ENCODE peak calls at places on chromosomes 3 and 15, in four cellular contexts. Y is upper lobe of right lung, T is fibroblast of mammary gland, F is cardiac muscle cell. E is an unnamed sample.

GRCh38 chr3:30567139-30567753 is 39.2 kb upstream of the TGFBR2 start:
- DNase-seq in F (no peak), Y (no peak), T (no peak), E (no peak)

GRCh38 chr15:66153549-66154415 is 99.8 kb downstream of the MEGF11 start:
- DNase-seq in F (no peak), Y (no peak), T (no peak), E (peak)

GRCh38 chr15:73046073-73046472 is 6.2 kb upstream of the NEO1 start:
- DNase-seq in T (no peak), Y (no peak), F (no peak), E (no peak)

GRCh38 chr3:12810013-12810780 is 13.7 kb downstream of the CAND2 start:
- DNase-seq in F (peak), Y (peak), T (peak), E (peak)

GRCh38 chr3:112111785-112112402 is 21.2 kb downstream of the GCSAM start:
- DNase-seq in Y (no peak), F (peak), T (peak), E (peak)

GRCh38 chr3:122058294-122058693 is 3.1 kb downstream of the CD86 start:
- DNase-seq in F (no peak), T (no peak), Y (no peak), E (no peak)

GRCh38 chr15:35771878-35772442 is 226.0 kb upstream of the DPH6 start:
- DNase-seq in Y (no peak), F (no peak), T (no peak), E (no peak)

GRCh38 chr3:146594843-146595482 is 10.2 kb downstream of the PLSCR5 start:
- DNase-seq in F (peak), Y (no peak), T (peak), E (no peak)

GRCh38 chr3:178982138-178982537 is 89.5 kb downstream of the ZMAT3 start:
- DNase-seq in F (no peak), Y (no peak), T (peak), E (peak)

GRCh38 chr3:152209060-152209459 is 59.7 kb upstream of the MBNL1 start:
- DNase-seq in F (no peak), T (no peak), Y (no peak), E (no peak)

GRCh38 chr3:56800373-56801150 is 1.2 kb downstream of the ARHGEF3 start:
- DNase-seq in T (no peak), F (no peak), Y (no peak), E (peak)

GRCh38 chr3:52248165-52248541 is 2.6 kb downstream of the PPM1M start:
- DNase-seq in Y (peak), T (no peak), F (no peak), E (no peak)

GRCh38 chr3:29683306-29683993 is 402.6 kb downstream of the RBMS3 start:
- DNase-seq in Y (no peak), T (peak), F (peak), E (peak)

GRCh38 chr3:148681080-148681479 is 16.6 kb upstream of the AGTR1 start:
- DNase-seq in Y (no peak), F (no peak), T (peak), E (no peak)

GRCh38 chr15:29558261-29558660 is 264.0 kb downstream of the TJP1 start:
- DNase-seq in T (no peak), Y (no peak), F (no peak), E (no peak)

GRCh38 chr15:84398763-84399701 is 163.5 kb downstream of the GOLGA6L4 start:
- DNase-seq in F (no peak), T (no peak), Y (peak), E (no peak)

GRCh38 chr3:22627993-22628499 is 575.1 kb upstream of the UBE2E2 start:
- DNase-seq in T (no peak), Y (no peak), F (no peak), E (no peak)

GRCh38 chr3:46393554-46394434 is 13.1 kb downstream of the CCR5AS start:
- DNase-seq in Y (no peak), T (peak), F (peak), E (no peak)

GRCh38 chr15:34754674-34755418 is at the start of gene GJD2:
- DNase-seq in F (no peak), T (no peak), Y (no peak), E (no peak)

GRCh38 chr3:183711516-183711915 is 13.9 kb downstream of the YEATS2 start:
- DNase-seq in F (no peak), T (no peak), Y (no peak), E (no peak)

GRCh38 chr15:35858707-35859106 is 312.7 kb upstream of the DPH6 start:
- DNase-seq in T (no peak), Y (no peak), F (no peak), E (no peak)

GRCh38 chr15:55196458-55197361 is at the start of gene RSL24D1:
- DNase-seq in F (peak), T (peak), Y (peak), E (peak)
- TF ChIP-seq CTCF in F (peak), T (peak), Y (peak), E (peak)

DNA sequence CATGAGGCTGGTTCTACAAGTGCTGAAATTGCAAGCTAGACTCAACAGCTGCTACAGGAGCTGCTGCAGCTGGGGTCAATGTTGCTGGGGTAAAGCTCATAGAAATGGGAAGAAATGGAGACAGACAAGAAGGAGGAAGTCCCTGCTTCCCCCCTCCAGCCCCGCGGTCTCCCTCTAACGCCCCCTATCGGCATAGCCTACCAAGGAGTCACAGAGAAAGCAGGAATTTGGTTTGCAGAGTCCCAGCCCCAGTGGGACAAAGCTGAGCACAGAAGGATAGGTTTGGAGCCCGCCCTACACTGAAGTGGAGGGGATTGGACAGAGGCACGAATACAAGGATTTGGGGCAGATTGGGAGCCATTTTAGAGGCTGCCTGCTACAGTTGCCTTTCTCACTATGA is 176.9 kb upstream of the ANKRD28 start:
- DNase-seq in T (no peak), Y (no peak), F (no peak), E (no peak)
- TF ChIP-seq CTCF in T (peak), Y (no peak), F (no peak), E (peak)

GRCh38 chr3:119560160-119560559 is 746 bp upstream of the CD80 start:
- DNase-seq in T (no peak), F (no peak), Y (no peak), E (no peak)

GRCh38 chr3:119557192-119557873 is 2.1 kb downstream of the CD80 start:
- DNase-seq in Y (no peak), F (no peak), T (no peak), E (no peak)

GRCh38 chr3:119558528-119559339 is 680 bp downstream of the CD80 start:
- DNase-seq in T (no peak), F (no peak), Y (no peak), E (no peak)

GRCh38 chr3:119557874-119558264 is 1.5 kb downstream of the CD80 start:
- DNase-seq in T (no peak), Y (no peak), F (no peak), E (no peak)

GRCh38 chr3:119559441-119559963 is at the start of gene CD80:
- DNase-seq in T (peak), F (peak), Y (peak), E (peak)
- TF ChIP-seq CTCF in T (peak), F (peak), Y (peak), E (peak)

DNA sequence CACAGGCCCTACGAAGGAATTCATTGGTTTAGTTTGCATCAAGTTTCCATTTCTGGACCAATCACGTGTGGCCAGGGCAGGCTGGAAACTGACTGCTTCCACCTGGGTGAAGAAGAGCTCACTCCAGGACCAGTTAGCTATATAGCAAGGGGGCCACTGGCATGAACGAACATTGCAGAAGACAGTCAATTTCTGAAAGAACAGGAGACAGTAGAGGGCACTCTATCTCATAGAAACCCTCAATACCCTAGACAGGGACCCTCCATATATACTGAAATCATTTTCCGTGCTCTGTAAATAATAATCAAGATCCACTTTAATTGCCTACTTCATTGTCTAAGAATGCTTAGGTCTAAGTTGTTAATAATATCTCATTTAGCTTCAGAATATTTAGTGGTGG is 215.6 kb downstream of the CADPS start:
- DNase-seq in T (no peak), F (no peak), Y (no peak), E (no peak)
- TF ChIP-seq CTCF in T (peak), F (peak), Y (no peak), E (no peak)

E was measured in GM10248.